ENCODE peak calls at places on chromosomes 4 and X, in four cellular contexts. X is GM23248, C is tibial artery, M is colonic mucosa. Q is an unnamed sample.

GRCh38 chr4:150217804-150218203 is 139.6 kb downstream of the DCLK2 start:
- DNase-seq in X (no peak), C (no peak), M (no peak), Q (no peak)

GRCh38 chrX:119417842-119418241 is 18.7 kb downstream of the SLC25A43 start:
- DNase-seq in X (no peak), C (no peak), M (no peak), Q (no peak)

GRCh38 chr4:104334410-104334809 is 160.3 kb downstream of the CXXC4 start:
- DNase-seq in X (no peak), C (no peak), M (no peak), Q (no peak)

GRCh38 chrX:14832591-14832990 is 40.3 kb downstream of the FANCB start:
- DNase-seq in X (peak; percentile 26), C (no peak), M (no peak), Q (no peak)

GRCh38 chr4:76803522-76803921 is 94.4 kb downstream of the SOWAHB start:
- DNase-seq in X (peak; percentile 88), C (no peak), M (no peak), Q (peak; percentile 85)

GRCh38 chr4:104859601-104860000 is 287.1 kb upstream of the TET2 start:
- DNase-seq in X (peak; percentile 0), C (no peak), M (no peak), Q (no peak)

GRCh38 chr4:6172093-6172926 is 28.0 kb downstream of the JAKMIP1 start:
- DNase-seq in X (no peak), C (no peak), M (no peak), Q (no peak)

GRCh38 chrX:42680651-42681050 is 97.3 kb downstream of the PPP1R2C start:
- DNase-seq in X (no peak), C (no peak), M (no peak), Q (no peak)

GRCh38 chr4:122832732-122833131 is 6.1 kb downstream of the FGF2 start:
- DNase-seq in X (peak; percentile 38), C (no peak), M (no peak), Q (no peak)

GRCh38 chr4:24598025-24598424 is 13.7 kb upstream of the DHX15 start:
- DNase-seq in X (no peak), C (no peak), M (peak; percentile 85), Q (peak; percentile 98)

GRCh38 chr4:76764251-76764650 is 133.7 kb downstream of the SOWAHB start:
- DNase-seq in X (peak; percentile 85), C (no peak), M (no peak), Q (peak; percentile 35)

GRCh38 chr4:78483811-78484210 is 67.8 kb upstream of the ANXA3 start:
- DNase-seq in X (no peak), C (no peak), M (no peak), Q (no peak)
- H3K36me3 ChIP-seq in X (no peaks in the 10 kb centered on the region), C (no peaks in the 10 kb centered on the region), M (no peaks in the 10 kb centered on the region), Q (no peaks in the 10 kb centered on the region)

GRCh38 chrX:97065973-97066372 is 182.3 kb downstream of the RPA4 start:
- DNase-seq in X (peak; percentile 34), C (no peak), M (no peak), Q (peak; percentile 22)
- H3K4me3 ChIP-seq in X (no peak overlapping the region), C (no peak overlapping the region), M (no peak overlapping the region), Q (no peak overlapping the region)

DNA sequence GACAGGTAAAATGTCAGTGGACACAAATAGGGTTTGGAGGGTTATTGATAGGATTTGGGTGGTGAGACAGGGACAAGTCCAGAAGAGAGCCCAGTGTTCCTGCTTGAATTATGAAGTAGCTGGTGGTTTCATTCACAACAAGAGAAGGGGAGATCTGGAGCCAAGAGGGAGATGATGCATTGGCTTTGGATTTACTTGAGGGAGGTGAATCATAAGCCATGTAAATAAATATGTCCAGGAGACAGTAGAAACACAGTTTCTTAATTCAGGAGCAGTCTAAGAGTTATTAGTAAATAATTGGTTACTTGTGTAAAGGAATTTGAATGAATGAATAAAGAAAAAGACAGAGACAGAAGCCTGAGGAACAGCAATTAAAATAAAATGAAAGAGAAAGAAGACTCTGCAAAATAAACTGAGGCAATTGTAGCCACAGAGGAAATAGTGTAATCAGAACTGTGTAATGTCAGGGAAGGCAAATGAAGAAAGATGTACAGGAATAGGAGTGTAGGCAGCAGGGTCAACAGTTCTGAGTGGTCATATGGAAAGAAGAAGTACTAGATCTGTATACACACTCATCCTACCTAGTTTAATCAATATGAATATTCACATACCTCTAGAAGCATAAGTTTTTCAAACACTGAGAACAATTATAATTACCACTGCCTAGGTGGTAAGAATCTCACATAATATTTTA is 50.2 kb upstream of the CXCL8 start:
- DNase-seq in X (peak; percentile 75), C (no peak), M (no peak), Q (peak; percentile 86)
- H3K36me3 ChIP-seq in X (no peaks in the 10 kb centered on the region), C (no peaks in the 10 kb centered on the region), M (no peaks in the 10 kb centered on the region), Q (no peaks in the 10 kb centered on the region)

DNA sequence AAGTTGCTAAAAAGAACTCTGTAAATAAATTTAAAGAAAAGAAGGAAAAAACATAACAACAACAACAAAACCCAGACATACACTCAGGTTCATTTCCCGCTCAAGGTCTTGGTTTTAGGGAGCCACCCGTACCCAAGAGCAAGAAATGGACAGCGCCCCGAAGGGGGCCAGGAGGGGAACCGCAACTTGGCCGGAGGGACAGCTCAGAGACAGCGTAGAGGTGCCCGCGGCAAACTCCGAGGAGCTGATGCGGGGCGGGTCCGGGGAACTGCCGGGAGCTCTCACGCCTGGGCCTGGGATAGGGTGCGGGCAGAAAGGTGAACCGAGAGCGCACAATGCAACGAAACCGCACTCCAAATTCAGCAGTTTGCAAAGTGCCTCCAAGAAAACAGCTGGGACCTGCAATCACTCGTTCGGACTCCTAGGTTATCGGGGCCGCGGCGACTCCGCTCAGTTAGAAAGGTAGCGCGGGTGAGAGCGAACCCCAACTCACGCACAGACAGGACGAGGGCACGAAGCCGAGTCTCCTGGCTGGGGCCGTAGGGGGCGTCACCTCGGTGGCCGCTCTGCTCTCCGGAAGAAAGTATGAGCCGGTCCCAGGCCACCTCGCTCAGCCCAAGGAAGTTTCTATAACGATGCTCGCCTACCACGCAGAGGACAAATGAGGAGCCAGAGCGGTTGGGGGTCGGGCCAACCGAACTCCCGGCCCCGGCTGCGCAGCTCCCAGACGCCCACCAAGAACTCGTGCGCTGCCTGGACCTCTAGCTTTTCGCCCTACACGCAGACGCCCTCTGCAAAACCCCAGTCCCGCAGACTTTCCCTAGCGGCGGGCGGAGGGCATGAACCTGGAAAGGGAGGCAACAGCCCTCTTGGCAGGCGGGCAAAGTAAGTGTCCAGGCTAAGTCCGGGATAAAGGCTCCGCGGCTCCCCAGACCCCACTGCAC is 1.4 kb downstream of the NDNF start:
- DNase-seq in X (peak; percentile 85), C (peak; percentile 75), M (peak; percentile 73), Q (no peak)
- H3K4me3 ChIP-seq in X (peak overlapping the region; percentile 84), C (peak overlapping the region; percentile 59), M (peak overlapping the region; percentile 60), Q (peak overlapping the region; percentile 40)

DNA sequence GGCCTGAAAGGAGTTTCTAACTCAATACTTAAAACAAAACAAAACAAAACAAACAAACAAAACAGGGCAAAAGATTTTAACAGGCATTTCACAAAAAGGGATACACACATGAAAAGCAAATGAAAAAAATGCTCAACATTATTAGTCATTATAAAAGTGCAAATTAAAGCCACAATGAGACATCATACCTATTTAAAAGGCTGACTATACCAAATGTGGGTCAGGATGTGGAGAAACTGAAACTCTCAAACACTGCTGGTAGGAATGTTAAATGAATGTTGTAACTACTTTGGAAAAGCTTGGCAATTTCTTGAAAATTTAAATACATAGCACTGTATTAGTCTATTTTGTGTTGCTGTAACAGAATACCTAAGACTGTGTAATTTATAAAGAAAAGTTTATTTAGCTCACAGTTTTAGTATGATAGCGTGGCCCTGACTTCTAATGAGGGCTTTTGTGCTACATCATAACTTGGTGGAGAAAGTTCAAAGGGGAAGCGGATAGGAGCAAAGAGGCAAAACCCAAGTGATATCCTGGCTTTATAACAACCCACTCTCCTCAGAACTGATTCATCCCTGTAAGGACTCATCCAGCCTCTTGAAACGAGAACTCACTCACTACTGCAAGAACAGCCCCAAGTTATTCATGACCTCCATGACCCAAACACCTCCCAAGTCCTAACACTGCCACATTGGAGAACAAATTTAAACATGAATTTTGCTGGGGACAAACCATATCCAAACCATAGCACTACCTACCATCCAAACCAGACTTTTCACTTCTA is 214.0 kb downstream of the TEX11 start:
- DNase-seq in X (peak; percentile 0), C (no peak), M (no peak), Q (no peak)
- H3K36me3 ChIP-seq in X (no peaks in the 10 kb centered on the region), C (no peaks in the 10 kb centered on the region), M (no peaks in the 10 kb centered on the region), Q (no peaks in the 10 kb centered on the region)